ENCODE peak calls at places on chromosomes 3 and 15, in four cellular contexts. C is K562, J is endodermal cell, X is fibroblast of the aortic adventitia. Q is an unnamed sample.
A peak's percentile ranks its signal among the peaks of the same experiment; 100 is the strongest.

GRCh38 chr3:150739200-150739863 is 23.6 kb downstream of the SIAH2 start:
- DNase-seq in C (no peak), J (no peak), X (no peak), Q (no peak)

GRCh38 chr15:56944485-56944884 is 26.0 kb downstream of the TCF12 start:
- DNase-seq in C (no peak), J (no peak), X (no peak), Q (no peak)

GRCh38 chr3:62665627-62666433 is 209.4 kb downstream of the CADPS start:
- DNase-seq in C (peak; percentile 36), J (peak; percentile 97), X (peak; percentile 32), Q (peak; percentile 41)

GRCh38 chr15:77659350-77660321 is 26.9 kb upstream of the LINGO1 start:
- DNase-seq in C (peak; percentile 95), J (peak; percentile 89), X (peak; percentile 81), Q (peak; percentile 66)

GRCh38 chr3:29606416-29606815 is 325.5 kb downstream of the RBMS3 start:
- DNase-seq in C (no peak), J (no peak), X (peak; percentile 32), Q (no peak)

GRCh38 chr3:69246612-69247011 is 124.2 kb upstream of the LMOD3 start:
- DNase-seq in C (no peak), J (no peak), X (no peak), Q (no peak)

GRCh38 chr15:71364117-71364584 is 248.9 kb downstream of the THSD4 start:
- DNase-seq in C (no peak), J (peak; percentile 43), X (no peak), Q (no peak)

GRCh38 chr3:84136425-84136824 is 822.4 kb upstream of the CADM2 start:
- DNase-seq in C (no peak), J (no peak), X (no peak), Q (no peak)

GRCh38 chr15:38093931-38094330 is 158.7 kb upstream of the SPRED1 start:
- DNase-seq in C (no peak), J (no peak), X (peak; percentile 50), Q (no peak)

GRCh38 chr3:51642462-51642861 is 28.6 kb upstream of the TEX264 start:
- DNase-seq in C (no peak), J (no peak), X (no peak), Q (no peak)

GRCh38 chr3:175073209-175073905 is 214.2 kb downstream of the NAALADL2 start:
- DNase-seq in C (no peak), J (no peak), X (no peak), Q (no peak)

GRCh38 chr3:13011369-13012227 is 61.6 kb downstream of the IQSEC1 start:
- DNase-seq in C (peak; percentile 51), J (peak; percentile 63), X (no peak), Q (no peak)

GRCh38 chr3:13200951-13201350 is 127.7 kb upstream of the IQSEC1 start:
- DNase-seq in C (no peak), J (peak; percentile 83), X (no peak), Q (no peak)

GRCh38 chr3:183542355-183542754 is 13.2 kb downstream of the KLHL6 start:
- DNase-seq in C (no peak), J (no peak), X (no peak), Q (no peak)

GRCh38 chr3:158801200-158801599 is 654 bp upstream of the MFSD1 start:
- DNase-seq in C (no peak), J (peak; percentile 65), X (peak; percentile 32), Q (no peak)

GRCh38 chr3:111418388-111418787 is 123.6 kb upstream of the CD96 start:
- DNase-seq in C (no peak), J (no peak), X (no peak), Q (no peak)

GRCh38 chr15:40327338-40327917 is 3.9 kb downstream of the INAFM2 start:
- DNase-seq in C (no peak), J (no peak), X (no peak), Q (no peak)

GRCh38 chr15:26731965-26732364 is 40.9 kb downstream of the GABRB3 start:
- DNase-seq in C (no peak), J (no peak), X (no peak), Q (no peak)

GRCh38 chr15:43106486-43106829 is 620 bp upstream of the UBR1 start:
- DNase-seq in C (no peak), J (no peak), X (no peak), Q (no peak)

GRCh38 chr15:39344662-39345141 is 236.2 kb upstream of the THBS1 start:
- DNase-seq in C (no peak), J (no peak), X (no peak), Q (no peak)

GRCh38 chr3:171481011-171481410 is 20.8 kb upstream of the TNIK start:
- DNase-seq in C (no peak), J (peak; percentile 72), X (no peak), Q (no peak)

GRCh38 chr3:31137718-31138465 is 243.4 kb upstream of the GADL1 start:
- DNase-seq in C (no peak), J (no peak), X (no peak), Q (no peak)

GRCh38 chr15:70679919-70680231 is 83.5 kb downstream of the UACA start:
- DNase-seq in C (no peak), J (no peak), X (no peak), Q (no peak)

GRCh38 chr3:127808197-127808596 is 14.1 kb downstream of the MGLL start:
- DNase-seq in C (no peak), J (no peak), X (no peak), Q (no peak)

GRCh38 chr3:147298511-147298982 is 107.8 kb downstream of the ZIC4 start:
- DNase-seq in C (no peak), J (no peak), X (peak; percentile 100), Q (no peak)

GRCh38 chr15:41967506-41968206 is 4.7 kb downstream of the EHD4 start:
- DNase-seq in C (no peak), J (peak; percentile 33), X (no peak), Q (no peak)

GRCh38 chr3:112767177-112767576 is 79.5 kb downstream of the CD200R1L start:
- DNase-seq in C (no peak), J (no peak), X (peak; percentile 45), Q (no peak)

GRCh38 chr3:150469031-150469930 is 61.2 kb downstream of the TSC22D2 start:
- DNase-seq in C (peak; percentile 43), J (peak; percentile 64), X (peak; percentile 96), Q (no peak)

GRCh38 chr3:144097144-144097543 is 125.5 kb downstream of the DIPK2A start:
- DNase-seq in C (no peak), J (no peak), X (no peak), Q (no peak)

DNA sequence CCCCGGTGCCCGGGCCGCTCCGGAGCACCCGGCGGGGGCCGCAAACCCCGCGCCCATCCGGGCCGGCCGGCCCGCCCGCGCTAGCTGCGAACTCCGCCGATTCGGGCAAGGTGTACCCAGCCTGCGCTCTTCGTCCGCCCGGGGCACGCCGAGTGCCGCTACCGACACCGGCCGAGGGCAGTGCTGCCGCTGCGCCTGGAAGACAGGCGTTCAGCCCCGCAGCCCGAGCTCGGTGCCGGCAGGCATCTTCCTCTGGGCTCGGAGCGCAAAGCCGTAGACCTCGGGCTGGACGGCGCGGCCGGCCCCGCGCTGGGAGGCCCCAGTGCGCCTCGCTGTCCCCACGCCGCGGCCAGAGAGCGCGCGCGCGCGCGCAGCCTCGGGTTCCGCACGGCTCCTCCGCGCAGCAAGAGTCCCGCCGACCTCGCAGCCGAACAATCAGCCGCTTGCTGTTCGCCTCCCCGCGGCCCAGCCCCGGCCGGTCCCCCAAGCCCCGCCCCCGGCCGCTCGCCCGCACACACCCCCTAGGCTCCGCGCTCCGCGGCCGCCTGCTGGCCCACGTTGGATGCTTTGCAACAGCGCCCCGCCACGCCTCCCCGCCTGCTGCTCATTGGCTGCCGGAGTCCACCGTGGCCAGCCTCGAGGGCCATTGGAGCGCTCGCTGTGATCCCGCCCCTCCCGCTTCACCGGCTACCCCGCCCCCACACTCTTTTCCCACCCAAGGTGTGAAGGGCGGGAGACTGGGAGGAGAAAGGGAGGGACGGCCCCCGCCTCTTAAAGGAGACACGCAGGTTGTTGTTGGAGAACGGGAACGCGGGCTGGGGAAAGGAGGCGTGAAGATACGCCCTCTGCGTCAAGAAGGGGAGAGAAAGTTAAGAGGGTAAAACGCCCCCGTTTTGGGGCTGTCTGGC is at the start of gene LRIG1:
- DNase-seq in C (peak; percentile 96), J (peak; percentile 100), X (peak; percentile 95), Q (peak; percentile 98)
- TF ChIP-seq CTCF in C (no peak), J (peak; percentile 57), X (peak; percentile 44), Q (no peak)

GRCh38 chr3:80063535-80063934 is 295.7 kb upstream of the ROBO1 start:
- DNase-seq in C (no peak), J (no peak), X (no peak), Q (no peak)

DNA sequence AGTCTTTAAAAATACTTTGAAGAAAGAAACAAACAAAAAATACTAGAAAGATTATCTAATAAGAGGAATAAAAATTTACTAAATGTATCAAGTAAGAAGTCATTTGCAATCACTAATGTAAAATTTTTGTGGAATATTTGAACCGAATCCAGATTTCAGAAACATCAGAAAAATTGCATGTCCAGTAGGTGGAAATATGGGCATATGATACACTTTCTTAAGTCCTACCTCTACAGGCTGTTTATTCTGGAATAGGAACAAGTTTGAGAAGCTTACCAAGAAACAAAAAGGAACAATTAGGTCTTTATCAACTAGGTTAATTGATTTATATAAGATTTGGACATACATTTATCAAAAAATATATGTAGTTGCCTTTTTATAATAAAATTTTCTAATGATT is 292.9 kb upstream of the ROBO1 start:
- DNase-seq in C (no peak), J (no peak), X (peak; percentile 1), Q (no peak)
- TF ChIP-seq CTCF in C (no peak), J (no peak), X (no peak), Q (no peak)

GRCh38 chr3:908839-909238 is 184.0 kb upstream of the CNTN6 start:
- DNase-seq in C (no peak), J (peak; percentile 75), X (no peak), Q (no peak)
- TF ChIP-seq CTCF in C (peak; percentile 6), J (peak; percentile 85), X (no peak), Q (no peak)

GRCh38 chr15:80183886-80184285 is 31.1 kb downstream of the FAH start:
- DNase-seq in C (no peak), J (no peak), X (no peak), Q (no peak)
- TF ChIP-seq CTCF in C (peak; percentile 19), J (peak; percentile 68), X (peak; percentile 3), Q (no peak)

GRCh38 chr15:73965094-73965729 is 26.9 kb downstream of the STOML1 start:
- DNase-seq in C (no peak), J (no peak), X (no peak), Q (no peak)
- TF ChIP-seq CTCF in C (no peak), J (peak; percentile 9), X (no peak), Q (peak; percentile 41)

GRCh38 chr3:16439848-16440708 is 73.4 kb downstream of the RFTN1 start:
- DNase-seq in C (no peak), J (no peak), X (peak; percentile 16), Q (no peak)
- TF ChIP-seq CTCF in C (no peak), J (no peak), X (no peak), Q (no peak)

Q was measured in mesothelial cell of epicardium.